ENCODE peak calls at places on chromosomes 7 and 10, in nine cellular contexts. W, B, K, S, N, Z, F, H and D are unnamed samples.

GRCh38 chr7:143248781-143249354 is 14.4 kb upstream of the GSTK1 start:
- DNase-seq in S (no peak), K (no peak), H (no peak), Z (no peak), F (no peak), N (no peak), W (no peak), B (peak), D (no peak)

GRCh38 chr7:128381161-128381821 is 19.8 kb upstream of the PRRT4 start:
- DNase-seq in N (no peak), Z (no peak), S (peak), H (no peak), W (no peak), B (no peak), F (no peak), K (no peak), D (peak)

GRCh38 chr10:66180651-66181318 is 745.1 kb upstream of the LRRTM3 start:
- DNase-seq in B (no peak), W (peak), F (no peak), N (peak), K (peak), H (no peak), S (peak), Z (peak), D (no peak)

GRCh38 chr10:124650820-124651401 is 93.3 kb downstream of the FAM53B start:
- DNase-seq in F (no peak), B (no peak), S (no peak), K (no peak), H (peak), W (no peak), N (no peak), Z (no peak), D (peak)

GRCh38 chr10:97601268-97602215 is 12.0 kb downstream of the C10orf62 start:
- DNase-seq in S (no peak), F (peak), N (no peak), K (no peak), B (no peak), H (peak), Z (no peak), W (no peak), D (no peak)

GRCh38 chr7:158165711-158166110 is 421.9 kb downstream of the PTPRN2 start:
- DNase-seq in B (no peak), W (no peak), K (no peak), F (no peak), N (no peak), S (no peak), H (no peak), Z (no peak), D (no peak)

GRCh38 chr7:34675749-34676374 is 17.8 kb downstream of the NPSR1 start:
- DNase-seq in K (no peak), S (peak), Z (no peak), H (no peak), N (peak), W (no peak), B (no peak), F (no peak), D (no peak)

GRCh38 chr7:51315393-51316261 is 982 bp downstream of the COBL start:
- DNase-seq in S (peak), B (peak), N (peak), K (no peak), F (peak), H (peak), W (no peak), Z (no peak), D (no peak)

GRCh38 chr7:46637793-46638735 is 717.0 kb upstream of the IGFBP3 start:
- DNase-seq in B (no peak), W (no peak), F (no peak), K (no peak), Z (no peak), S (no peak), H (no peak), N (no peak), D (no peak)

GRCh38 chr10:33332183-33333031 is 2.1 kb downstream of the NRP1 start:
- DNase-seq in B (no peak), S (no peak), Z (no peak), K (no peak), W (peak), H (no peak), F (no peak), N (peak), D (no peak)

GRCh38 chr10:87546971-87547413 is 42.3 kb downstream of the MINPP1 start:
- DNase-seq in K (no peak), N (no peak), S (no peak), Z (no peak), H (no peak), B (no peak), F (no peak), W (no peak), D (no peak)

GRCh38 chr10:87845624-87846377 is 17.5 kb downstream of the KLLN start:
- DNase-seq in Z (peak), W (peak), S (peak), N (peak), B (no peak), K (peak), H (no peak), F (no peak), D (no peak)

GRCh38 chr7:2689951-2690705 is 2.1 kb downstream of the AMZ1 start:
- DNase-seq in H (no peak), F (no peak), N (peak), B (no peak), Z (no peak), W (peak), K (no peak), S (no peak), D (no peak)

GRCh38 chr10:93818086-93818485 is 60.4 kb downstream of the LGI1 start:
- DNase-seq in H (peak), S (no peak), Z (no peak), W (no peak), K (no peak), N (no peak), F (no peak), B (no peak), D (no peak)

GRCh38 chr7:22559829-22560489 is 60.0 kb upstream of the STEAP1B start:
- DNase-seq in W (peak), K (peak), S (peak), N (peak), Z (no peak), F (peak), B (peak), H (peak), D (peak)

GRCh38 chr10:69477968-69478597 is 26.8 kb downstream of the TSPAN15 start:
- DNase-seq in K (no peak), S (no peak), B (no peak), H (no peak), F (no peak), Z (no peak), W (no peak), N (no peak), D (no peak)

DNA sequence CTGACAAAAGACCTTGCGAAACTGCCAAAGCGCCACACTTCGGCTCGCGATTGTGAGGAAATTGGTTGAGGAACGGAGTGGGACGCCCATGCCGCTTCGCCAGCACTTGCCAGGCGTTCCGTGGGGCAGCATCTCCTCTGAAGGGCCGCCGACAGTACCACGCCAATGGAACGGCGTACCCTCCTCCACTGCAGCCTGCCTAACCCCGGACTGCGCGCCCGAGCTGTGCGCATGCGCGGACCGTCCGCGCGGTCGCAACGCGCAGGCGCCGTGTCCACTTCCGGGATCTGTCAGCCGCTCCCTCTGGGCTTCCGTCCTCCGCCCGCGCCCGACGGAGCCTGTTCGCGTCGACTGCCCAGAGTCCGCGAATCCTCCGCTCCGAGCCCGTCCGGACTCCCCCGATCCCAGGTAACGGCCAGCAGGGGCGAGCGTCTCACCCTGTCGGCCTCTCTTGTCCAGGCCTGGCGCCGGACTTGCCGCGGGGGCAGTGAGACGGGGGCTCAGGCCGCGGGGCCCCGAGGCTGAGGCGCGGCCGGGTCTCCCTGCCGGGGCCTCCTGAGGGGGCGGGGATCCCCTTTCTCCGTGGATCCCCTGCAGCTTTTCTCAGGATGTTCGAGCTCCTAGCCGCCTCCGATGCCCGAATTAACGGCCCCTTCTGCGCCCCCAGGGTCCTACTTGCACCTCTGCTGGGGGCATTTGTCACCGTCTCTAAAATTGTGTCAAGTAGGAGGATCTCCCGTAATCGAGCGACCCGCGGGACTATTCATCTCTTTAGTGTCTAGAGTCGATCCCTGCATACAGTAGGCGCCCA is at the start of gene ARPC1A:
- DNase-seq in H (peak), W (peak), F (peak), K (peak), B (peak), S (peak), Z (peak), N (peak), D (peak)
- TF ChIP-seq CTCF in H (peak), W (peak), F (peak), K (peak), B (peak), S (peak), Z (peak), N (peak), D (no peak)

GRCh38 chr10:1142596-1142995 is 86.4 kb downstream of the WDR37 start:
- DNase-seq in F (no peak), Z (no peak), K (no peak), H (no peak), B (no peak), S (no peak), N (no peak), W (no peak), D (no peak)
- TF ChIP-seq CTCF in F (no peak), Z (peak), K (no peak), H (no peak), B (no peak), S (peak), N (peak), W (no peak), D (no peak)

GRCh38 chr10:18478354-18478753 is 173.0 kb downstream of the NSUN6 start:
- DNase-seq in Z (no peak), F (no peak), B (no peak), N (no peak), W (no peak), H (no peak), S (no peak), K (no peak), D (no peak)
- TF ChIP-seq CTCF in Z (no peak), F (no peak), B (no peak), N (no peak), W (no peak), H (no peak), S (no peak), K (no peak), D (no peak)

GRCh38 chr10:75967491-75967890 is 536.1 kb downstream of the LRMDA start:
- DNase-seq in W (no peak), F (no peak), N (no peak), Z (no peak), B (no peak), H (no peak), K (no peak), S (no peak), D (no peak)
- TF ChIP-seq CTCF in W (no peak), F (no peak), N (no peak), Z (no peak), B (no peak), H (no peak), K (no peak), S (no peak), D (no peak)

DNA sequence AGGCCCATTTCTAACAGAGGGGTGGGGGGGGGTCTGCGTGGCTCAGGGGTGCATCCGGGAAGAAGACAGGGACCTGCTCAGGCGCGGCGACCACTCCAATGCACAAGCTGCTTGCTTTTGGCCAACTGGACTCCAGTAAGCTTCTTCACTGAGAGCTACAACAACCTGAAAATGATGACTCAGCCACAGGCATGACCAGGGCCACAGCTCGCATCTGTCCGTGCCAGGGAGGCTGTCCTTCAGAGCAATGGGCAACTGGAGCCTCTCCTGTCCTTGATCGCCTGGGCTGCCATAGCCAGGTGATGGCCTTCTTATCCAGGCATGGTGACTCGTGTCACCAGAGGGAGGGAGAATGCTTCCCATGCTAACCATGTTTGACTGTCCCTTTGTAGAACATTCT is 81.6 kb upstream of the RNF32 start:
- DNase-seq in B (no peak), W (no peak), H (no peak), N (no peak), Z (no peak), F (no peak), K (no peak), S (no peak), D (no peak)
- TF ChIP-seq CTCF in B (no peak), W (no peak), H (no peak), N (no peak), Z (no peak), F (no peak), K (no peak), S (no peak), D (no peak)